ENCODE peak calls at places on chromosomes 3 and 15, in five cellular contexts. A, M, P, F and L are unnamed samples.

GRCh38 chr3:194364652-194365434 is 4.7 kb downstream of the LRRC15 start:
- DNase-seq in A (no peak), M (no peak), P (no peak), F (peak; percentile 31), L (no peak)

GRCh38 chr3:18189651-18190050 is 235.5 kb downstream of the SATB1 start:
- DNase-seq in A (no peak), M (no peak), P (no peak), F (peak; percentile 5), L (no peak)

GRCh38 chr3:141360888-141361598 is 7.3 kb upstream of the ZBTB38 start:
- DNase-seq in A (no peak), M (peak; percentile 78), P (peak; percentile 49), F (no peak), L (no peak)

GRCh38 chr3:67655364-67656121 is 1.1 kb upstream of the SUCLG2 start:
- DNase-seq in A (peak; percentile 71), M (no peak), P (peak; percentile 54), F (peak; percentile 30), L (no peak)

GRCh38 chr3:184143327-184143726 is 8.2 kb downstream of the EIF2B5 start:
- DNase-seq in A (no peak), M (no peak), P (no peak), F (no peak), L (no peak)

GRCh38 chr15:55007561-55007960 is 189.2 kb downstream of the RSL24D1 start:
- DNase-seq in A (no peak), M (no peak), P (peak; percentile 65), F (no peak), L (no peak)

GRCh38 chr15:72786946-72787345 is 3.4 kb upstream of the ADPGK start:
- DNase-seq in A (no peak), M (no peak), P (no peak), F (no peak), L (no peak)

GRCh38 chr3:67489816-67490215 is 164.6 kb downstream of the SUCLG2 start:
- DNase-seq in A (no peak), M (no peak), P (no peak), F (no peak), L (no peak)

GRCh38 chr3:131840151-131840797 is 194.5 kb downstream of the CPNE4 start:
- DNase-seq in A (no peak), M (no peak), P (no peak), F (no peak), L (no peak)

GRCh38 chr3:23129062-23129461 is 74.1 kb upstream of the UBE2E2 start:
- DNase-seq in A (no peak), M (no peak), P (no peak), F (no peak), L (no peak)

GRCh38 chr3:52331091-52331490 is 15.0 kb downstream of the DNAH1 start:
- DNase-seq in A (no peak), M (no peak), P (no peak), F (no peak), L (no peak)

GRCh38 chr3:11001020-11001657 is 8.6 kb downstream of the SLC6A1 start:
- DNase-seq in A (no peak), M (peak; percentile 36), P (no peak), F (peak; percentile 15), L (no peak)

DNA sequence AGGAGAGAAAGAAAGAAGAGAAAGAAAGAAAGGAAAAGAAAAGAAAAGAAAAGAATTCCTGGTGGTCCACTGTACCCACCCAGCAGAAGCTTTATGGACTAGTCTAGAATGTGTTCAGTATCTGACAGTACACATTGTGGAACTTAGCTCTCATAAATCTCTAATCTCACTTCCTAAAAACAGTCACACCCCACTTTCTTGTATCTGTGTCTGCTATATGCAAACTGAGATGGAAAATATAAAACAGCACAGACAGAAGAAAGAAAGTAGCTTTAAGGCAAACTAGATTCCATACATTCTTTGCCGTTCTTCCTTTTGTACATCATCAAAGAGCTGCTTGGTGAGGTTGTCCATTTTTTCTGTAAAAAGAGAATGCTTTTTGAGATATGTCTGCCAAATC is 41.1 kb upstream of the GNB5 start:
- DNase-seq in A (no peak), M (no peak), P (no peak), F (no peak), L (no peak)
- H3K27ac ChIP-seq in A (no peak overlapping the region), M (no peak overlapping the region), P (no peak overlapping the region), F (no peak overlapping the region), L (no peak overlapping the region)

GRCh38 chr3:190055773-190056172 is 64.9 kb downstream of the P3H2 start:
- DNase-seq in A (no peak), M (no peak), P (no peak), F (no peak), L (no peak)

GRCh38 chr3:190056795-190057194 is 63.9 kb downstream of the P3H2 start:
- DNase-seq in A (no peak), M (no peak), P (no peak), F (no peak), L (no peak)

GRCh38 chr3:190059242-190059590 is 61.5 kb downstream of the P3H2 start:
- DNase-seq in A (no peak), M (no peak), P (no peak), F (no peak), L (no peak)

GRCh38 chr3:190060401-190060800 is 60.3 kb downstream of the P3H2 start:
- DNase-seq in A (no peak), M (no peak), P (no peak), F (no peak), L (no peak)

GRCh38 chr3:190058486-190059241 is 62.0 kb downstream of the P3H2 start:
- DNase-seq in A (no peak), M (no peak), P (no peak), F (no peak), L (no peak)
- H3K27ac ChIP-seq in A (no peak overlapping the region), M (no peak overlapping the region), P (no peak overlapping the region), F (no peak overlapping the region), L (no peak overlapping the region)

GRCh38 chr3:43999920-44000319 is 241.8 kb upstream of the TOPAZ1 start:
- DNase-seq in A (no peak), M (no peak), P (no peak), F (no peak), L (no peak)
- H3K27ac ChIP-seq in A (no peak overlapping the region), M (no peak overlapping the region), P (no peak overlapping the region), F (no peak overlapping the region), L (no peak overlapping the region)

GRCh38 chr3:69822501-69822900 is 83.2 kb downstream of the MITF start:
- DNase-seq in A (no peak), M (no peak), P (no peak), F (no peak), L (no peak)
- H3K27ac ChIP-seq in A (no peak overlapping the region), M (no peak overlapping the region), P (no peak overlapping the region), F (no peak overlapping the region), L (no peak overlapping the region)

GRCh38 chr3:71050133-71050520 is 533.4 kb downstream of the FOXP1 start:
- DNase-seq in A (no peak), M (no peak), P (no peak), F (no peak), L (no peak)

GRCh38 chr3:71045917-71046282 is 537.6 kb downstream of the FOXP1 start:
- DNase-seq in A (no peak), M (no peak), P (no peak), F (no peak), L (no peak)

GRCh38 chr3:71048948-71049347 is 534.6 kb downstream of the FOXP1 start:
- DNase-seq in A (no peak), M (no peak), P (no peak), F (no peak), L (no peak)

GRCh38 chr3:71046791-71047190 is 536.7 kb downstream of the FOXP1 start:
- DNase-seq in A (no peak), M (no peak), P (no peak), F (no peak), L (no peak)

DNA sequence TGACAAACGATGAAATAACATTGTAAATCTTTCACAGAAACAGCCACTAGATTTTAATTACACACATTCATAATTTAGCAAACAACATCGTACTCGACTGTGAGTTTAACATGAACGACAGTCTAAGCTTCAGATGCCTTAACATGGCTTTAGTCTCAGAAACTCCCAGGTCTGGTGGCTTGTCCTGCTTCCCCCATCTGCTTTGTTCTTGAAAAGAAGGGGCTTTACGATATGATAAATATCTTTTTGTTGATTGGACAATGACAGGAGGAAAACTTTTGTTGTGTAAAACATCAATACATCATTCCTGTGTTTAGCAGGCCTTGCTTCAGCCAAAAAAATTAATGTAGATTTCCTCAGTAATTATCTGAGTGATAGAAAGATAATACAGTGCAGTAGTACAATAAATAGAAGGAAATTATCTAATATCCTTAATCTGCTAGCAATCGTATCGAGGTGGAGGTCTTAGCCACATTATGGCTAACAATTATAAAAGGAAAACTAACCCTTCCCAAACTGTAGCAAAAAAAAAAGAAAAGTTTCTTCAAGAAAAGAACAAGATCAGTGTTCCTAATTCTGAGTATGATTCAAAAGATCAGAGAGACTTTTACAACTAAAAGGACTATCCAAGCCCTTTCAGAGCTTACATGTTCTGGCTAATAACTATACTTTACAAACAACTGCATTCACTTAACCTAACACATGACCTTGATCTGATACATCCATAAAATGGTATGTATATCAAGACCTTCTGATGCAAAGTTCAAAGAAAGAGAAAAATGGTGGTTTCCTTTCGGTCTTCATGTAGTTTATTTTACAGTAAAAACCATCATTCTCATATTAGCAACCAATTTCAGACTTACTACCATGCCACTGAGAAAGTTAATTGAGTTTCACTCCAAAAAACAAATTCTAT is 535.7 kb downstream of the FOXP1 start:
- DNase-seq in A (no peak), M (no peak), P (no peak), F (no peak), L (no peak)
- H3K27ac ChIP-seq in A (no peak overlapping the region), M (peak overlapping the region; percentile 6), P (no peak overlapping the region), F (no peak overlapping the region), L (peak overlapping the region; percentile 32)

GRCh38 chr15:66785637-66786036 is 83.6 kb downstream of the SMAD6 start:
- DNase-seq in A (no peak), M (no peak), P (no peak), F (no peak), L (no peak)

GRCh38 chr15:66786708-66787471 is 84.9 kb downstream of the SMAD6 start:
- DNase-seq in A (no peak), M (no peak), P (no peak), F (no peak), L (no peak)

GRCh38 chr15:66788024-66788423 is 86.0 kb downstream of the SMAD6 start:
- DNase-seq in A (no peak), M (no peak), P (no peak), F (no peak), L (no peak)

GRCh38 chr15:66787472-66787871 is 85.4 kb downstream of the SMAD6 start:
- DNase-seq in A (no peak), M (no peak), P (no peak), F (no peak), L (no peak)

GRCh38 chr15:66786222-66786621 is 84.2 kb downstream of the SMAD6 start:
- DNase-seq in A (no peak), M (no peak), P (no peak), F (no peak), L (no peak)
- H3K27ac ChIP-seq in A (no peak overlapping the region), M (no peak overlapping the region), P (no peak overlapping the region), F (no peak overlapping the region), L (no peak overlapping the region)

DNA sequence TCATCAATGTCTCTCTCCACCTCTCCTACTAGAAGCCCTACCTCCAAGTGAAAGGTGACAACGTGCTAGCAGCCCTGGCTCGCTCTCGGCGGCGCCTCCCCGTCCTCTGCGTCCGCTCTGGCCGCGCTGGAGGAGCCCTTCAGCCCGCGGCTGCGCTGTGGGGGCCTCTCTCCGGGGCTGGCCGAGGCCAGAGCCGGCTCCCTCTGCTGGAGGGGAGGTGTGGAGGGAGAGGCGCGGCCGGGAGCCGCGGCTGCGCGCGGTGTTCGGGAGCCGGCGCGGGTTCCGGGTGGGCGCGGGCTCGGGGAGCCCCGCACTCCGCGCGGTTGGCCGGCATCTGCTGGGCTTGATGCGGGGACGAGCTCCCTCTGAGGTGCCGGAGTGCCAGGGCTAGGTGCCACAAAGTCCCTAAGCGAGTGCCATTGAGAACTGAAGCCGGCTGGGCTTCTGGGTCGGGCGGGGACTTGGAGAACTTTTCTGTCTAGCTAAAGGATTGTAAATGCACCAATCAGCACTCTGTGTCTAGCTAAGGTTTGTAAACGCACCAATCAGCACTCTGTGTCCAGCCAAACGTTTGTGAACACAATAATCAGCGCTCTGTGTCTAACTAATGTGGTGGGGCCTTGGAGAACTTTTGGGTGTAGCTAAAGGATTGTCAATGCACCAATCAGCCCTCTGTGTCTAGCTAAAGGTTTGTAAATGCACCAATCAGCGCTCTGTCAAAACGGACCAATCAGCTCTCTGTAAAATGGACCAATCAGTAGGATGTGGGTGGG is 84.8 kb upstream of the ARRDC4 start:
- DNase-seq in A (no peak), M (peak; percentile 62), P (no peak), F (peak; percentile 74), L (no peak)
- H3K27ac ChIP-seq in A (peak overlapping the region; percentile 24), M (no peak overlapping the region), P (no peak overlapping the region), F (no peak overlapping the region), L (no peak overlapping the region)